ENCODE peak calls at places on chromosomes 7 and 10, in four cellular contexts. L is GM13977; X is effector memory CD8-positive, alpha-beta T cell; W is activated T-cell treated with anti-CD3 and anti-CD28 coated beads, Interleukin-2, amount 50 U/mL, for 72 hours. K is an unnamed sample.

GRCh38 chr10:110794808-110795207 is 76.9 kb upstream of the PDCD4 start:
- DNase-seq in L (no peak), X (no peak), W (no peak), K (peak)

GRCh38 chr7:75960372-75960771 is 34.0 kb downstream of the TMEM120A start:
- DNase-seq in L (no peak), X (no peak), W (no peak), K (no peak)

GRCh38 chr7:4226166-4226857 is 455.8 kb upstream of the FOXK1 start:
- DNase-seq in L (no peak), X (no peak), W (no peak), K (no peak)

GRCh38 chr10:113616244-113617074 is 47.4 kb downstream of the NRAP start:
- DNase-seq in L (no peak), X (no peak), W (no peak), K (no peak)

GRCh38 chr7:35820858-35821257 is 20.0 kb downstream of the SEPTIN7 start:
- DNase-seq in L (no peak), X (no peak), W (no peak), K (no peak)

GRCh38 chr7:16811555-16811954 is 6.8 kb upstream of the AGR2 start:
- DNase-seq in L (no peak), X (no peak), W (no peak), K (peak)

GRCh38 chr7:15977663-15978062 is 291.2 kb upstream of the MEOX2 start:
- DNase-seq in L (no peak), X (no peak), W (no peak), K (no peak)

GRCh38 chr10:70974351-70974901 is 86.1 kb upstream of the PCBD1 start:
- DNase-seq in L (no peak), X (no peak), W (peak), K (peak)

GRCh38 chr10:96586419-96587254 is at the start of gene TM9SF3:
- DNase-seq in L (peak), X (peak), W (peak), K (peak)

GRCh38 chr7:101957733-101958525 is 140.5 kb downstream of the CUX1 start:
- DNase-seq in L (no peak), X (no peak), W (no peak), K (peak)

GRCh38 chr10:28236641-28237040 is 66.2 kb downstream of the MPP7 start:
- DNase-seq in L (no peak), X (no peak), W (no peak), K (no peak)

GRCh38 chr10:49109669-49110335 is 5.5 kb downstream of the VSTM4 start:
- DNase-seq in L (no peak), X (no peak), W (no peak), K (peak)

GRCh38 chr10:31749293-31749692 is 179.3 kb downstream of the ARHGAP12 start:
- DNase-seq in L (no peak), X (no peak), W (no peak), K (peak)

GRCh38 chr10:61471491-61471890 is 18.3 kb upstream of the TMEM26 start:
- DNase-seq in L (no peak), X (no peak), W (no peak), K (no peak)

GRCh38 chr7:157302314-157302711 is 34.5 kb upstream of the DNAJB6 start:
- DNase-seq in L (peak), X (peak), W (peak), K (peak)

K was measured in myocyte.